ENCODE peak calls at places on chromosomes 13 and 19, in six cellular contexts. A, O, V, E, G and J are unnamed samples.

GRCh38 chr13:35210234-35210633 is 266.3 kb downstream of the MAB21L1 start:
- DNase-seq in A (no peak), O (no peak), V (no peak), E (no peak), G (no peak), J (no peak)

GRCh38 chr13:45143346-45143751 is 23.0 kb downstream of the GTF2F2 start:
- DNase-seq in A (no peak), O (no peak), V (no peak), E (no peak), G (no peak), J (no peak)

GRCh38 chr19:17348700-17349099 is 11.3 kb downstream of the GTPBP3 start:
- DNase-seq in A (peak), O (peak), V (peak), E (no peak), G (no peak), J (no peak)

GRCh38 chr19:38266070-38266469 is 1.7 kb downstream of the SPINT2 start:
- DNase-seq in A (no peak), O (peak), V (peak), E (peak), G (no peak), J (no peak)

GRCh38 chr19:5829567-5830315 is 9.8 kb downstream of the FUT6 start:
- DNase-seq in A (no peak), O (no peak), V (no peak), E (no peak), G (no peak), J (no peak)

GRCh38 chr13:111323549-111323948 is 3.1 kb downstream of the TEX29 start:
- DNase-seq in A (no peak), O (no peak), V (no peak), E (no peak), G (no peak), J (no peak)

GRCh38 chr13:107296804-107297203 is 728.9 kb upstream of the ARGLU1 start:
- DNase-seq in A (no peak), O (no peak), V (no peak), E (no peak), G (no peak), J (no peak)

GRCh38 chr19:38952395-38953165 is 21.8 kb downstream of the MRPS12 start:
- DNase-seq in A (no peak), O (peak), V (peak), E (no peak), G (no peak), J (no peak)

GRCh38 chr19:55212447-55212846 is 3.1 kb upstream of the PTPRH start:
- DNase-seq in A (no peak), O (no peak), V (peak), E (no peak), G (peak), J (no peak)

GRCh38 chr13:78160793-78161192 is 242.2 kb upstream of the EDNRB start:
- DNase-seq in A (no peak), O (no peak), V (no peak), E (no peak), G (no peak), J (no peak)

GRCh38 chr13:29081036-29081435 is 260.9 kb downstream of the MTUS2 start:
- DNase-seq in A (no peak), O (no peak), V (no peak), E (no peak), G (no peak), J (no peak)

GRCh38 chr19:29216021-29216420 is 3.1 kb upstream of the UQCRFS1 start:
- DNase-seq in A (no peak), O (no peak), V (no peak), E (no peak), G (no peak), J (no peak)

GRCh38 chr19:14906711-14907110 is 20.8 kb upstream of the OR7A17 start:
- DNase-seq in A (no peak), O (no peak), V (no peak), E (no peak), G (no peak), J (no peak)

GRCh38 chr19:42427313-42427712 is at the start of gene LIPE:
- DNase-seq in A (no peak), O (no peak), V (no peak), E (no peak), G (no peak), J (no peak)

GRCh38 chr13:80473695-80474094 is 132.8 kb upstream of the SPRY2 start:
- DNase-seq in A (no peak), O (no peak), V (no peak), E (peak), G (no peak), J (no peak)

GRCh38 chr13:78562237-78562889 is 41.0 kb downstream of the POU4F1 start:
- DNase-seq in A (no peak), O (no peak), V (no peak), E (no peak), G (no peak), J (no peak)

GRCh38 chr19:16654151-16654550 is 5.8 kb downstream of the SMIM7 start:
- DNase-seq in A (no peak), O (no peak), V (no peak), E (no peak), G (no peak), J (no peak)